ENCODE peak calls at places on chromosomes 2 and 18, in nine cellular contexts. B, W, I, H, L, E, J, V and Q are unnamed samples.

GRCh38 chr2:233977296-233977837 is 60.2 kb downstream of the TRPM8 start:
- DNase-seq in B (no peak), W (no peak), I (no peak), H (no peak), L (no peak), E (no peak), J (no peak), V (no peak), Q (no peak)

GRCh38 chr2:186645999-186646398 is 47.9 kb upstream of the FAM171B start:
- DNase-seq in B (peak; percentile 36), W (no peak), I (peak; percentile 39), H (no peak), L (no peak), E (no peak), J (peak; percentile 18), V (no peak), Q (no peak)

GRCh38 chr2:119407430-119408220 is 24.0 kb upstream of the TMEM37 start:
- DNase-seq in B (peak; percentile 58), W (peak; percentile 52), I (peak; percentile 72), H (peak; percentile 72), L (peak; percentile 54), E (peak; percentile 25), J (peak; percentile 78), V (peak; percentile 65), Q (peak; percentile 73)

GRCh38 chr2:157691131-157691530 is 62.5 kb upstream of the ACVR1C start:
- DNase-seq in B (no peak), W (no peak), I (no peak), H (no peak), L (no peak), E (no peak), J (no peak), V (peak; percentile 54), Q (no peak)

GRCh38 chr18:3411854-3412268 is 38.1 kb upstream of the TGIF1 start:
- DNase-seq in B (no peak), W (no peak), I (no peak), H (peak; percentile 67), L (peak; percentile 54), E (peak; percentile 43), J (peak; percentile 19), V (no peak), Q (peak; percentile 39)

GRCh38 chr2:23002234-23002633 is 382.7 kb upstream of the KLHL29 start:
- DNase-seq in B (no peak), W (no peak), I (no peak), H (no peak), L (no peak), E (no peak), J (no peak), V (no peak), Q (no peak)

GRCh38 chr2:61759718-61760117 is 94.1 kb downstream of the FAM161A start:
- DNase-seq in B (peak; percentile 88), W (no peak), I (peak; percentile 80), H (no peak), L (peak; percentile 39), E (peak; percentile 68), J (peak; percentile 53), V (peak; percentile 71), Q (peak; percentile 89)

GRCh38 chr2:190651413-190651812 is 2.5 kb downstream of the NAB1 start:
- DNase-seq in B (no peak), W (no peak), I (no peak), H (no peak), L (no peak), E (no peak), J (no peak), V (no peak), Q (no peak)

GRCh38 chr18:63677490-63678225 is 16.0 kb upstream of the SERPINB3 start:
- DNase-seq in B (peak; percentile 28), W (peak; percentile 68), I (no peak), H (no peak), L (no peak), E (peak; percentile 27), J (peak; percentile 19), V (no peak), Q (peak; percentile 40)

GRCh38 chr2:231306791-231307440 is 88.6 kb upstream of the B3GNT7 start:
- DNase-seq in B (no peak), W (no peak), I (no peak), H (peak; percentile 58), L (no peak), E (peak; percentile 58), J (no peak), V (no peak), Q (no peak)

GRCh38 chr2:51795248-51795888 is 763.4 kb upstream of the NRXN1 start:
- DNase-seq in B (no peak), W (peak; percentile 5), I (no peak), H (peak; percentile 45), L (no peak), E (no peak), J (no peak), V (no peak), Q (peak; percentile 0)

GRCh38 chr2:160165095-160165494 is 35.0 kb downstream of the ITGB6 start:
- DNase-seq in B (no peak), W (no peak), I (no peak), H (no peak), L (no peak), E (no peak), J (no peak), V (no peak), Q (no peak)
- H3K4me3 ChIP-seq in B (no peak overlapping the region), W (no peak overlapping the region), I (no peak overlapping the region), H (no peak overlapping the region), L (no peak overlapping the region), E (no peak overlapping the region), J (no peak overlapping the region), V (no peak overlapping the region), Q (no peak overlapping the region)

GRCh38 chr2:217822296-217823252 is 180.2 kb downstream of the TNS1 start:
- DNase-seq in B (peak; percentile 28), W (no peak), I (no peak), H (no peak), L (no peak), E (peak; percentile 61), J (peak; percentile 43), V (no peak), Q (no peak)
- TF ChIP-seq CTCF in B (peak; percentile 16), W (no peak), I (no peak), H (no peak), L (no peak), E (peak; percentile 13), J (peak; percentile 27), V (peak; percentile 10), Q (no peak)

GRCh38 chr2:10375570-10376266 is 72.4 kb downstream of the ODC1 start:
- DNase-seq in B (no peak), W (no peak), I (no peak), H (no peak), L (no peak), E (no peak), J (no peak), V (no peak), Q (no peak)
- H3K4me3 ChIP-seq in B (no peak overlapping the region), W (no peak overlapping the region), I (no peak overlapping the region), H (no peak overlapping the region), L (no peak overlapping the region), E (no peak overlapping the region), J (no peak overlapping the region), V (no peak overlapping the region), Q (no peak overlapping the region)

GRCh38 chr2:99694331-99694730 is 204.5 kb upstream of the REV1 start:
- DNase-seq in B (no peak), W (no peak), I (no peak), H (no peak), L (no peak), E (no peak), J (no peak), V (no peak), Q (no peak)

GRCh38 chr2:99691931-99692330 is 202.1 kb upstream of the REV1 start:
- DNase-seq in B (no peak), W (no peak), I (peak; percentile 51), H (peak; percentile 19), L (no peak), E (no peak), J (no peak), V (no peak), Q (no peak)

GRCh38 chr2:99695121-99695773 is 205.4 kb upstream of the REV1 start:
- DNase-seq in B (no peak), W (no peak), I (no peak), H (no peak), L (no peak), E (no peak), J (no peak), V (no peak), Q (no peak)

GRCh38 chr2:99695856-99696255 is 206.0 kb upstream of the REV1 start:
- DNase-seq in B (no peak), W (no peak), I (no peak), H (no peak), L (no peak), E (no peak), J (no peak), V (no peak), Q (no peak)

GRCh38 chr2:99692785-99693184 is 203.0 kb upstream of the REV1 start:
- DNase-seq in B (no peak), W (no peak), I (no peak), H (no peak), L (no peak), E (no peak), J (no peak), V (no peak), Q (no peak)
- TF ChIP-seq CTCF in B (no peak), W (no peak), I (no peak), H (no peak), L (no peak), E (peak; percentile 9), J (no peak), V (no peak), Q (no peak)

DNA sequence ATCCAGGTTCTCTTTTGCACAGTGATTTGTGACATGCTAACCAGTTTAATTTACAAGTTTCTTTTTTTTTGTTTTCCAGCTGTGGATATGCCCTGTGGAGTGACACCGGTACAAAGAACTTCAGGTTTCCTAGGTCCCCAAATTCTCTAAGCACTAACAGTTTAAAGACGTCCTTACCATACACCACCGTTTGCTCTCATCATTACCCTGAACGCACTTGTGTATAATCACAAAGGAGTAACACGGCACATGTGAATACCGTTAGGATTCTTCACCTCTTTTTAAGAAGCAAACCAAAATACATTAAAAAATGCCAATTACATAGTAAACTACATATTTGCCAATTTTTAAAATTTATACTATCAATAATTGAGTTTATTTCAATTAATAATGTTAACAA is 833 bp downstream of the LANCL1 start:
- DNase-seq in B (no peak), W (no peak), I (peak; percentile 7), H (no peak), L (no peak), E (no peak), J (peak; percentile 1), V (peak; percentile 11), Q (no peak)
- H3K4me3 ChIP-seq in B (peak overlapping the region; percentile 91), W (peak overlapping the region; percentile 80), I (peak overlapping the region; percentile 87), H (peak overlapping the region; percentile 88), L (peak overlapping the region; percentile 75), E (peak overlapping the region; percentile 95), J (peak overlapping the region; percentile 70), V (peak overlapping the region; percentile 74), Q (peak overlapping the region; percentile 70)